ENCODE peak calls at places on chromosomes 5 and 9, in seven cellular contexts. L, X, E, H, Q, K and D are unnamed samples.

GRCh38 chr9:76023715-76024195 is 133.3 kb downstream of the PCSK5 start:
- DNase-seq in L (peak), X (peak), E (no peak), H (no peak), Q (peak), K (peak), D (no peak)

GRCh38 chr9:100426532-100427365 is at the start of gene MSANTD3:
- DNase-seq in L (peak), X (peak), E (peak), H (peak), Q (peak), K (peak), D (peak)

GRCh38 chr9:97386733-97387503 is 25.0 kb upstream of the TDRD7 start:
- DNase-seq in L (peak), X (peak), E (peak), H (peak), Q (peak), K (peak), D (no peak)

GRCh38 chr9:7324031-7324654 is 475.4 kb downstream of the DMAC1 start:
- DNase-seq in L (no peak), X (no peak), E (no peak), H (peak), Q (no peak), K (peak), D (no peak)

GRCh38 chr5:77167695-77168111 is 42.8 kb upstream of the PDE8B start:
- DNase-seq in L (no peak), X (no peak), E (no peak), H (peak), Q (no peak), K (peak), D (no peak)

GRCh38 chr5:4584982-4585381 is 555.1 kb upstream of the ADAMTS16 start:
- DNase-seq in L (no peak), X (no peak), E (no peak), H (no peak), Q (no peak), K (peak), D (peak)

GRCh38 chr9:131942076-131942720 is 137.5 kb downstream of the MED27 start:
- DNase-seq in L (no peak), X (no peak), E (no peak), H (peak), Q (no peak), K (no peak), D (no peak)

GRCh38 chr5:42944989-42945388 is 95.1 kb downstream of the ANXA2R start:
- DNase-seq in L (peak), X (peak), E (no peak), H (peak), Q (no peak), K (peak), D (peak)

GRCh38 chr5:146079695-146080361 is 25.5 kb downstream of the PLAC8L1 start:
- DNase-seq in L (peak), X (peak), E (no peak), H (peak), Q (no peak), K (peak), D (no peak)

GRCh38 chr5:149127394-149127955 is 13.8 kb upstream of the ABLIM3 start:
- DNase-seq in L (no peak), X (no peak), E (no peak), H (no peak), Q (no peak), K (no peak), D (no peak)

GRCh38 chr5:159022178-159022556 is 77.5 kb downstream of the EBF1 start:
- DNase-seq in L (no peak), X (no peak), E (no peak), H (peak), Q (no peak), K (peak), D (no peak)

GRCh38 chr9:88804289-88804596 is 187.0 kb upstream of the S1PR3 start:
- DNase-seq in L (no peak), X (no peak), E (no peak), H (peak), Q (no peak), K (no peak), D (no peak)

GRCh38 chr9:136246849-136247550 is 1.4 kb upstream of the QSOX2 start:
- DNase-seq in L (no peak), X (no peak), E (no peak), H (no peak), Q (no peak), K (no peak), D (no peak)
- H3K27ac ChIP-seq in L (no peak), X (no peak), E (no peak), H (no peak), Q (no peak), K (no peak), D (no peak)

DNA sequence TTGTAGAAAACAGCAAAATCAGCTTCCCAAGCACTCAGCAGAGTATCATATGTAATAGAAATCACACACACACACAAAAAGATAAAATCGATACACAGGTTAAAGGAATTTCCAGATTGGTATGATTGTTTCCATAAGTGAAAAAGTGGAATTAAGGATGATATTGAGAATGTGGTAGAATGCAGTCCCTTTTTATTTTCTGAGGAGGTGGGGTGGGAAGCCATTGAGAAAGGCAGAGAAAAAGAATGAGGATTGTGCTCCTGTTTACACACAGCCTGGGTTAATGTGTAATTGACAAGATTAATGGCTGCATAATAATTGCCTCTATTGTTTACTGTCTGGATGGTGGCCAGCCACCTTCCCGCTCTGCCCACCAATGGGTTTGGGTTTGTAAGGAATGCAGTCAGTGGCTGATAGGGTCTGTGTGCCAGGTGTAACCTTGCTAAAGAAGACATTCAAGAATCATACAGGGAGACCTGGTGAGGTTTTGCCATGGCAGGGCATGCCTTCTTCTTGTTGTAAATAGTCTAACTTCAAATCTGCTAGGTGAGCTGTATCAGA is 177.2 kb upstream of the MAP3K1 start:
- DNase-seq in L (no peak), X (peak), E (no peak), H (no peak), Q (peak), K (no peak), D (no peak)
- H3K27ac ChIP-seq in L (no peak), X (no peak), E (no peak), H (no peak), Q (peak), K (no peak), D (peak)

GRCh38 chr5:134935711-134936602 is 31.0 kb downstream of the PCBD2 start:
- DNase-seq in L (no peak), X (no peak), E (no peak), H (no peak), Q (no peak), K (no peak), D (no peak)
- H3K27ac ChIP-seq in L (no peak), X (no peak), E (no peak), H (no peak), Q (no peak), K (no peak), D (no peak)

GRCh38 chr5:80928073-80928472 is 32.1 kb upstream of the RASGRF2 start:
- DNase-seq in L (no peak), X (no peak), E (no peak), H (no peak), Q (no peak), K (no peak), D (no peak)
- H3K27ac ChIP-seq in L (no peak), X (no peak), E (no peak), H (no peak), Q (no peak), K (no peak), D (no peak)

GRCh38 chr5:139277171-139277570 is 16.4 kb upstream of the MATR3 start:
- DNase-seq in L (no peak), X (peak), E (no peak), H (no peak), Q (no peak), K (no peak), D (no peak)
- H3K27ac ChIP-seq in L (peak), X (peak), E (peak), H (no peak), Q (no peak), K (no peak), D (peak)